ENCODE peak calls at places on chromosomes 11 and 22, in five cellular contexts. C, Y, N, I and P are unnamed samples. For H3K4me1 and H3K27me3, the result is how much of the 10 kb centered on the place peaks cover.

GRCh38 chr22:27698830-27699229 is 102.7 kb downstream of the MN1 start:
- DNase-seq in C (no peak), Y (no peak), N (no peak), I (no peak), P (no peak)

GRCh38 chr11:111500481-111500880 is 11.7 kb downstream of the BTG4 start:
- DNase-seq in C (no peak), Y (no peak), N (no peak), I (no peak), P (no peak)

GRCh38 chr11:31803813-31804438 is 7.2 kb downstream of the PAX6 start:
- DNase-seq in C (no peak), Y (no peak), N (no peak), I (no peak), P (no peak)

GRCh38 chr22:43227231-43227630 is 40.3 kb upstream of the TTLL12 start:
- DNase-seq in C (no peak), Y (no peak), N (peak), I (no peak), P (no peak)

GRCh38 chr11:69403556-69404215 is 77.8 kb upstream of the LINC01488 start:
- DNase-seq in C (no peak), Y (no peak), N (no peak), I (no peak), P (no peak)

GRCh38 chr11:65590240-65590738 is 5.3 kb downstream of the KCNK7 start:
- DNase-seq in C (no peak), Y (no peak), N (peak), I (no peak), P (no peak)

GRCh38 chr11:34959770-34960169 is 43.4 kb downstream of the PDHX start:
- DNase-seq in C (no peak), Y (no peak), N (no peak), I (no peak), P (no peak)

GRCh38 chr22:46770726-46771125 is 8.3 kb downstream of the TBC1D22A start:
- DNase-seq in C (no peak), Y (no peak), N (no peak), I (no peak), P (no peak)

GRCh38 chr11:100705447-100705846 is 18.4 kb downstream of the ARHGAP42 start:
- DNase-seq in C (no peak), Y (no peak), N (no peak), I (no peak), P (no peak)

GRCh38 chr11:117146521-117146920 is 2.4 kb downstream of the PAFAH1B2 start:
- DNase-seq in C (no peak), Y (no peak), N (no peak), I (no peak), P (no peak)

GRCh38 chr11:2444301-2445106 is at the start of the genes KCNQ1 and TRPM5:
- DNase-seq in C (peak), Y (peak), N (peak), I (no peak), P (no peak)

GRCh38 chr11:118049771-118050170 is 27.1 kb upstream of the TMPRSS4 start:
- DNase-seq in C (no peak), Y (no peak), N (no peak), I (peak), P (no peak)

GRCh38 chr11:90414221-90414620 is 191.4 kb upstream of the CHORDC1 start:
- DNase-seq in C (no peak), Y (no peak), N (no peak), I (no peak), P (no peak)

GRCh38 chr11:84825140-84825539 is 802.0 kb downstream of the DLG2 start:
- DNase-seq in C (no peak), Y (no peak), N (no peak), I (no peak), P (no peak)

GRCh38 chr22:29477919-29478318 is 2.1 kb upstream of the NEFH start:
- DNase-seq in C (no peak), Y (no peak), N (no peak), I (no peak), P (no peak)

GRCh38 chr11:2789791-2790580 is 90.2 kb upstream of the KCNQ1OT1 start:
- DNase-seq in C (no peak), Y (no peak), N (no peak), I (peak), P (no peak)

GRCh38 chr11:64536396-64536935 is 54.6 kb upstream of the SLC22A12 start:
- DNase-seq in C (no peak), Y (no peak), N (no peak), I (no peak), P (no peak)

GRCh38 chr11:59427068-59427382 is 812 bp upstream of the OR5A2 start:
- DNase-seq in C (no peak), Y (no peak), N (no peak), I (no peak), P (no peak)

GRCh38 chr11:61854206-61854875 is 26.2 kb downstream of the FADS2 start:
- DNase-seq in C (no peak), Y (no peak), N (no peak), I (no peak), P (no peak)

GRCh38 chr11:14668733-14669301 is 25.2 kb downstream of the PDE3B start:
- DNase-seq in C (no peak), Y (no peak), N (no peak), I (no peak), P (no peak)

GRCh38 chr11:66688561-66689534 is 11.2 kb upstream of the RBM4B start:
- DNase-seq in C (no peak), Y (no peak), N (peak), I (no peak), P (no peak)

GRCh38 chr11:116132273-116132978 is 628.2 kb upstream of the CADM1 start:
- DNase-seq in C (no peak), Y (no peak), N (peak), I (no peak), P (no peak)

GRCh38 chr11:88507771-88508557 is 170.4 kb upstream of the CTSC start:
- DNase-seq in C (no peak), Y (no peak), N (no peak), I (no peak), P (no peak)

GRCh38 chr11:84165139-84165538 is 879.0 kb upstream of the CCDC90B start:
- DNase-seq in C (no peak), Y (no peak), N (no peak), I (no peak), P (no peak)

GRCh38 chr11:117212697-117213355 is 13.7 kb downstream of the TAGLN start:
- DNase-seq in C (no peak), Y (no peak), N (no peak), I (no peak), P (no peak)

GRCh38 chr11:65452806-65453490 is 30.4 kb downstream of the NEAT1 start:
- DNase-seq in C (no peak), Y (no peak), N (no peak), I (no peak), P (no peak)

GRCh38 chr11:105469931-105470330 is 139.9 kb upstream of the GRIA4 start:
- DNase-seq in C (no peak), Y (no peak), N (no peak), I (no peak), P (no peak)

GRCh38 chr11:35034401-35034800 is 104.6 kb upstream of the CD44 start:
- DNase-seq in C (no peak), Y (no peak), N (no peak), I (no peak), P (no peak)

GRCh38 chr11:107898270-107898669 is 30.0 kb upstream of the RAB39A start:
- DNase-seq in C (peak), Y (peak), N (no peak), I (no peak), P (peak)

GRCh38 chr11:74318241-74318932 is 6.9 kb upstream of the P4HA3 start:
- DNase-seq in C (no peak), Y (no peak), N (no peak), I (no peak), P (no peak)

GRCh38 chr11:15119826-15120225 is 5.1 kb downstream of the INSC start:
- DNase-seq in C (no peak), Y (no peak), N (no peak), I (no peak), P (no peak)

GRCh38 chr11:47233989-47234668 is 14.5 kb downstream of the ACP2 start:
- DNase-seq in C (no peak), Y (no peak), N (no peak), I (no peak), P (peak)

GRCh38 chr11:62664405-62665074 is 470 bp downstream of the C11orf98 start:
- DNase-seq in C (no peak), Y (no peak), N (no peak), I (peak), P (no peak)

GRCh38 chr11:1453611-1454386 is 32.8 kb downstream of the MOB2 start:
- DNase-seq in C (peak), Y (no peak), N (peak), I (no peak), P (no peak)

GRCh38 chr11:69660001-69660500 is 15.1 kb downstream of the LTO1 start:
- DNase-seq in C (no peak), Y (no peak), N (no peak), I (no peak), P (no peak)

GRCh38 chr11:77347962-77348361 is 46.5 kb upstream of the GDPD4 start:
- DNase-seq in C (no peak), Y (no peak), N (no peak), I (no peak), P (no peak)

GRCh38 chr11:112880454-112880853 is 80.8 kb upstream of the NCAM1 start:
- DNase-seq in C (no peak), Y (no peak), N (no peak), I (no peak), P (no peak)
- H3K4me1 ChIP-seq in C (under half), Y (under half), N (under half), I (under half), P (under half)

GRCh38 chr22:33255781-33256180 is 197.6 kb upstream of the SYN3 start:
- DNase-seq in C (no peak), Y (no peak), N (no peak), I (no peak), P (no peak)
- TF ChIP-seq POLR2AphosphoS5 in C (no peak), Y (no peak), N (no peak), I (no peak), P (no peak)

DNA sequence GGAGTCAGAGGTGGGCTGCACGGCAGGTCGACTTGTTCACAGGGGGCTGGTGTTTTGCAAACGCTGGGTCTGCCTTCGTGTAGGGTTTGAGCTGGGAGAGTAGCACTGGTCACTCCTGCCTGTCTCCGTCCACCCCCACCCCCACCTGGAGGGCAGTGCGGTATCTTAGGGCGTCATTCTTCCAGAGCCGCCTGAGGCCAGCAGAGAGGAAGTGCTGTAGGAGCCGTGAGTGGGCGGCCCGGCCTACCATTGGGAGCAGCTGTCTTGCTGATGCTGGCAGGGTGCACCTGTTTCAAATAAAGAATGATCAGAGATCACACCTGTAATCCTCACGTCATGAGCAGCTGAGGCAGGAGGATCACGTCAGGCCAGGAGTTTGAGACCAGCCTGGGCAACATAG is 122.5 kb downstream of the IGLL1 start:
- DNase-seq in C (no peak), Y (no peak), N (no peak), I (no peak), P (no peak)
- H3K27me3 ChIP-seq in C (under half), Y (under half), N (under half), I (under half), P (under half)

DNA sequence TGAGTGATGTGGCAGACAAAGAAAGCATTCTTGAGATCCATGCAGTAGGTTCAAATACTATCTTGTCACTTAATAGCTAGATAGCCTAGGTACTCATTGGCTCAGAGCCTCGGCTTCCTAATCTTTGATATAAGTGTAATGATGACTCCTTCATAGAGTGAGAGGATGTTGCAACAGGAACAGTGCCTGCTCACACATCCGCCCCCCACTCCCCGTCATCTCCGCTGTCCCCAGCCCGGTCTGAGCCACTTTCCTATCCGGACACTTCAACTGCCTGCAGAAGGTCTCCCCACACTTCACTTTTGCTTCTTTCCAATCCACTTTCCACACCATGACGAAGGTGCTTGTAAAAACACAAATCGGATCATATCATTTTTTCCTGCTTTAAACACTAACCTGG is 128.8 kb downstream of the NTM start:
- DNase-seq in C (no peak), Y (no peak), N (no peak), I (no peak), P (no peak)
- H3K4me1 ChIP-seq in C (under half), Y (under half), N (under half), I (under half), P (under half)

GRCh38 chr22:41365425-41365824 is 16.3 kb upstream of the TEF start:
- DNase-seq in C (no peak), Y (no peak), N (no peak), I (no peak), P (no peak)

GRCh38 chr22:41367680-41368542 is 13.8 kb upstream of the TEF start:
- DNase-seq in C (peak), Y (no peak), N (no peak), I (peak), P (no peak)

GRCh38 chr22:41368543-41368817 is 13.3 kb upstream of the TEF start:
- DNase-seq in C (no peak), Y (no peak), N (no peak), I (no peak), P (no peak)

GRCh38 chr22:41366323-41367014 is 15.3 kb upstream of the TEF start:
- DNase-seq in C (no peak), Y (no peak), N (no peak), I (no peak), P (no peak)

GRCh38 chr22:41367039-41367679 is 14.6 kb upstream of the TEF start:
- DNase-seq in C (peak), Y (peak), N (peak), I (peak), P (no peak)
- TF ChIP-seq POLR2AphosphoS5 in C (peak), Y (peak), N (peak), I (peak), P (no peak)